ENCODE peak calls at places on chromosomes 3 and 15, in five cellular contexts. One of them, this sample, is unnamed.

GRCh38 chr15:48406911-48407310 is 75.7 kb downstream of the DUT start:
- DNase-seq in GM04504: no peak
- DNase-seq in GM12892: no peak
- DNase-seq in anterior cingulate cortex: no peak
- DNase-seq in A673: no peak
- DNase-seq in this sample: peak

GRCh38 chr3:195259146-195259563 is 11.8 kb downstream of the XXYLT1 start:
- DNase-seq in anterior cingulate cortex: no peak
- DNase-seq in A673: no peak
- DNase-seq in GM12892: no peak
- DNase-seq in GM04504: peak
- DNase-seq in this sample: no peak

GRCh38 chr3:14453368-14453710 is 50.9 kb downstream of the SLC6A6 start:
- DNase-seq in GM12892: no peak
- DNase-seq in A673: no peak
- DNase-seq in anterior cingulate cortex: no peak
- DNase-seq in GM04504: no peak
- DNase-seq in this sample: no peak

GRCh38 chr15:91561371-91562100 is 292.0 kb upstream of the SLCO3A1 start:
- DNase-seq in GM04504: peak
- DNase-seq in A673: no peak
- DNase-seq in GM12892: no peak
- DNase-seq in anterior cingulate cortex: no peak
- DNase-seq in this sample: peak

GRCh38 chr3:11198070-11198469 is 43.8 kb downstream of the HRH1 start:
- DNase-seq in GM12892: no peak
- DNase-seq in anterior cingulate cortex: no peak
- DNase-seq in GM04504: no peak
- DNase-seq in A673: no peak
- DNase-seq in this sample: no peak

GRCh38 chr3:128349963-128350599 is 116.6 kb downstream of the DNAJB8 start:
- DNase-seq in A673: no peak
- DNase-seq in anterior cingulate cortex: no peak
- DNase-seq in GM12892: no peak
- DNase-seq in GM04504: no peak
- DNase-seq in this sample: no peak

GRCh38 chr15:40766906-40767837 is 2.6 kb upstream of the C15orf62 start:
- DNase-seq in anterior cingulate cortex: no peak
- DNase-seq in GM04504: no peak
- DNase-seq in A673: peak
- DNase-seq in GM12892: no peak
- DNase-seq in this sample: no peak

GRCh38 chr3:127066635-127067034 is 83.7 kb downstream of the PLXNA1 start:
- DNase-seq in anterior cingulate cortex: no peak
- DNase-seq in GM12892: no peak
- DNase-seq in A673: no peak
- DNase-seq in GM04504: no peak
- DNase-seq in this sample: no peak

GRCh38 chr15:63420333-63420741 is 38.7 kb upstream of the CA12 start:
- DNase-seq in GM04504: no peak
- DNase-seq in A673: peak
- DNase-seq in GM12892: no peak
- DNase-seq in anterior cingulate cortex: no peak
- DNase-seq in this sample: peak

GRCh38 chr3:187136936-187137335 is 2.4 kb downstream of the RPL39L start:
- DNase-seq in GM04504: no peak
- DNase-seq in anterior cingulate cortex: no peak
- DNase-seq in GM12892: no peak
- DNase-seq in A673: no peak
- DNase-seq in this sample: no peak

GRCh38 chr3:115918900-115919299 is 295.6 kb downstream of the GAP43 start:
- DNase-seq in GM04504: no peak
- DNase-seq in A673: peak
- DNase-seq in anterior cingulate cortex: no peak
- DNase-seq in GM12892: no peak
- DNase-seq in this sample: no peak

GRCh38 chr15:66772967-66773873 is 71.2 kb downstream of the SMAD6 start:
- DNase-seq in GM04504: no peak
- DNase-seq in GM12892: no peak
- DNase-seq in anterior cingulate cortex: no peak
- DNase-seq in A673: no peak
- DNase-seq in this sample: no peak

GRCh38 chr3:171028025-171028778 is 1.7 kb upstream of the SLC2A2 start:
- DNase-seq in GM04504: peak
- DNase-seq in anterior cingulate cortex: no peak
- DNase-seq in A673: no peak
- DNase-seq in GM12892: no peak
- DNase-seq in this sample: no peak

GRCh38 chr3:156792945-156793344 is 33.2 kb upstream of the LEKR1 start:
- DNase-seq in GM04504: no peak
- DNase-seq in GM12892: no peak
- DNase-seq in A673: peak
- DNase-seq in anterior cingulate cortex: no peak
- DNase-seq in this sample: no peak

GRCh38 chr3:69209413-69209812 is 87.0 kb upstream of the LMOD3 start:
- DNase-seq in GM04504: no peak
- DNase-seq in GM12892: no peak
- DNase-seq in anterior cingulate cortex: no peak
- DNase-seq in A673: no peak
- DNase-seq in this sample: no peak

GRCh38 chr3:7737263-7737662 is 764.4 kb upstream of the LMCD1 start:
- DNase-seq in GM04504: no peak
- DNase-seq in GM12892: no peak
- DNase-seq in A673: no peak
- DNase-seq in anterior cingulate cortex: no peak
- DNase-seq in this sample: no peak

GRCh38 chr3:194995334-194995733 is 275.6 kb downstream of the XXYLT1 start:
- DNase-seq in GM04504: no peak
- DNase-seq in A673: no peak
- DNase-seq in GM12892: no peak
- DNase-seq in anterior cingulate cortex: no peak
- DNase-seq in this sample: no peak

GRCh38 chr15:36888018-36888992 is 212.0 kb downstream of the MEIS2 start:
- DNase-seq in GM12892: no peak
- DNase-seq in A673: no peak
- DNase-seq in anterior cingulate cortex: no peak
- DNase-seq in GM04504: no peak
- DNase-seq in this sample: no peak

GRCh38 chr3:66076861-66077495 is 38.3 kb upstream of the MAGI1 start:
- DNase-seq in anterior cingulate cortex: no peak
- DNase-seq in A673: no peak
- DNase-seq in GM04504: peak
- DNase-seq in GM12892: no peak
- DNase-seq in this sample: no peak

GRCh38 chr3:193357291-193357690 is 21.3 kb downstream of the ATP13A5 start:
- DNase-seq in anterior cingulate cortex: no peak
- DNase-seq in GM12892: no peak
- DNase-seq in GM04504: no peak
- DNase-seq in A673: no peak
- DNase-seq in this sample: no peak

GRCh38 chr3:53044371-53045106 is 1.3 kb downstream of the SFMBT1 start:
- DNase-seq in A673: peak
- DNase-seq in anterior cingulate cortex: peak
- DNase-seq in GM12892: no peak
- DNase-seq in GM04504: no peak
- DNase-seq in this sample: peak

This sample was measured in SK-MEL-5.